ENCODE peak calls at places on chromosome 4, in four cellular contexts. One of them, this sample, is unnamed.

GRCh38 chr4:105473340-105474109 is at the start of gene PPA2:
- DNase-seq in SK-N-SH: peak
- DNase-seq in GM12878: peak
- DNase-seq in H1: peak
- DNase-seq in this sample: peak

GRCh38 chr4:179893967-179894590 is 2349.1 kb upstream of the TENM3 start:
- DNase-seq in SK-N-SH: no peak
- DNase-seq in H1: no peak
- DNase-seq in GM12878: no peak
- DNase-seq in this sample: no peak

GRCh38 chr4:89767924-89768323 is 69.0 kb downstream of the SNCA start:
- DNase-seq in GM12878: no peak
- DNase-seq in SK-N-SH: no peak
- DNase-seq in H1: no peak
- DNase-seq in this sample: no peak

GRCh38 chr4:101126044-101126443 is 221.3 kb downstream of the PPP3CA start:
- DNase-seq in SK-N-SH: no peak
- DNase-seq in GM12878: no peak
- DNase-seq in H1: no peak
- DNase-seq in this sample: no peak

GRCh38 chr4:144402176-144402575 is 243.8 kb upstream of the HHIP start:
- DNase-seq in SK-N-SH: no peak
- DNase-seq in GM12878: no peak
- DNase-seq in H1: no peak
- DNase-seq in this sample: no peak

GRCh38 chr4:15893967-15894366 is 44.6 kb downstream of the FGFBP1 start:
- DNase-seq in SK-N-SH: no peak
- DNase-seq in GM12878: no peak
- DNase-seq in H1: no peak
- DNase-seq in this sample: no peak

GRCh38 chr4:82266345-82266744 is 107.4 kb downstream of the HNRNPD start:
- DNase-seq in GM12878: no peak
- DNase-seq in SK-N-SH: no peak
- DNase-seq in H1: no peak
- DNase-seq in this sample: no peak

GRCh38 chr4:149897784-149898183 is 82.1 kb upstream of the IQCM start:
- DNase-seq in SK-N-SH: no peak
- DNase-seq in H1: no peak
- DNase-seq in GM12878: no peak
- DNase-seq in this sample: peak

GRCh38 chr4:153326513-153326912 is 18.0 kb upstream of the MND1 start:
- DNase-seq in H1: no peak
- DNase-seq in SK-N-SH: no peak
- DNase-seq in GM12878: no peak
- DNase-seq in this sample: peak

GRCh38 chr4:22474636-22475310 is 41.1 kb downstream of the ADGRA3 start:
- DNase-seq in SK-N-SH: no peak
- DNase-seq in GM12878: no peak
- DNase-seq in H1: no peak
- DNase-seq in this sample: peak

GRCh38 chr4:30717208-30718020 is 2.8 kb upstream of the PCDH7 start:
- DNase-seq in H1: peak
- DNase-seq in SK-N-SH: peak
- DNase-seq in GM12878: no peak
- DNase-seq in this sample: peak

GRCh38 chr4:80465238-80465637 is 129.7 kb downstream of the CFAP299 start:
- DNase-seq in GM12878: no peak
- DNase-seq in SK-N-SH: no peak
- DNase-seq in H1: no peak
- DNase-seq in this sample: no peak

GRCh38 chr4:74608151-74608949 is 163.4 kb downstream of the AREG start:
- DNase-seq in SK-N-SH: no peak
- DNase-seq in GM12878: no peak
- DNase-seq in H1: no peak
- DNase-seq in this sample: no peak

GRCh38 chr4:84870398-84871163 is 95.9 kb downstream of the WDFY3 start:
- DNase-seq in GM12878: no peak
- DNase-seq in H1: peak
- DNase-seq in SK-N-SH: peak
- DNase-seq in this sample: peak

GRCh38 chr4:126991965-126992364 is 640.8 kb upstream of the INTU start:
- DNase-seq in GM12878: no peak
- DNase-seq in H1: no peak
- DNase-seq in SK-N-SH: no peak
- DNase-seq in this sample: no peak

GRCh38 chr4:48830706-48831531 is at the start of gene OCIAD1:
- DNase-seq in H1: peak
- DNase-seq in SK-N-SH: peak
- DNase-seq in GM12878: peak
- DNase-seq in this sample: peak

GRCh38 chr4:83723609-83724008 is 187.7 kb downstream of the GPAT3 start:
- DNase-seq in SK-N-SH: no peak
- DNase-seq in H1: no peak
- DNase-seq in GM12878: no peak
- DNase-seq in this sample: no peak

GRCh38 chr4:13921805-13922204 is 294.3 kb upstream of the BOD1L1 start:
- DNase-seq in GM12878: no peak
- DNase-seq in H1: no peak
- DNase-seq in SK-N-SH: no peak
- DNase-seq in this sample: no peak

GRCh38 chr4:14375816-14376215 is 626.5 kb upstream of the CPEB2 start:
- DNase-seq in GM12878: no peak
- DNase-seq in H1: no peak
- DNase-seq in SK-N-SH: no peak
- DNase-seq in this sample: no peak

GRCh38 chr4:175891231-175891630 is 79.2 kb upstream of the GPM6A start:
- DNase-seq in GM12878: no peak
- DNase-seq in SK-N-SH: no peak
- DNase-seq in H1: no peak
- DNase-seq in this sample: no peak

GRCh38 chr4:146398404-146398803 is 123.3 kb downstream of the SLC10A7 start:
- DNase-seq in SK-N-SH: no peak
- DNase-seq in GM12878: no peak
- DNase-seq in H1: no peak
- DNase-seq in this sample: no peak

GRCh38 chr4:168059251-168059650 is 33.1 kb upstream of the ANXA10 start:
- DNase-seq in GM12878: no peak
- DNase-seq in SK-N-SH: no peak
- DNase-seq in H1: no peak
- DNase-seq in this sample: no peak

GRCh38 chr4:16694491-16695276 is 203.8 kb downstream of the LDB2 start:
- DNase-seq in SK-N-SH: no peak
- DNase-seq in H1: no peak
- DNase-seq in GM12878: no peak
- DNase-seq in this sample: no peak

GRCh38 chr4:83850435-83850834 is 314.5 kb downstream of the GPAT3 start:
- DNase-seq in SK-N-SH: no peak
- DNase-seq in GM12878: no peak
- DNase-seq in H1: no peak
- DNase-seq in this sample: no peak

GRCh38 chr4:21117771-21118170 is 417.5 kb downstream of the PACRGL start:
- DNase-seq in GM12878: no peak
- DNase-seq in SK-N-SH: no peak
- DNase-seq in H1: no peak
- DNase-seq in this sample: no peak

GRCh38 chr4:173801876-173802713 is 272.1 kb upstream of the HAND2 start:
- DNase-seq in SK-N-SH: no peak
- DNase-seq in GM12878: no peak
- DNase-seq in H1: no peak
- DNase-seq in this sample: no peak

GRCh38 chr4:75287738-75288517 is 226.3 kb downstream of the RCHY1 start:
- DNase-seq in SK-N-SH: no peak
- DNase-seq in GM12878: no peak
- DNase-seq in H1: no peak
- DNase-seq in this sample: no peak

GRCh38 chr4:23920716-23921446 is 31.0 kb upstream of the PPARGC1A start:
- DNase-seq in SK-N-SH: no peak
- DNase-seq in H1: no peak
- DNase-seq in GM12878: no peak
- DNase-seq in this sample: no peak

GRCh38 chr4:24515698-24516097 is 68.7 kb downstream of the DHX15 start:
- DNase-seq in H1: no peak
- DNase-seq in SK-N-SH: no peak
- DNase-seq in GM12878: no peak
- DNase-seq in this sample: no peak

GRCh38 chr4:47704693-47705325 is 133.1 kb downstream of the CORIN start:
- DNase-seq in H1: no peak
- DNase-seq in SK-N-SH: peak
- DNase-seq in GM12878: no peak
- DNase-seq in this sample: peak
- TF ChIP-seq CTCF in H1: peak
- TF ChIP-seq CTCF in SK-N-SH: peak
- TF ChIP-seq CTCF in GM12878: peak
- TF ChIP-seq CTCF in this sample: peak

GRCh38 chr4:41264212-41264611 is 7.5 kb downstream of the UCHL1 start:
- DNase-seq in GM12878: no peak
- DNase-seq in SK-N-SH: no peak
- DNase-seq in H1: no peak
- DNase-seq in this sample: no peak
- H2AFZ ChIP-seq in GM12878: no peak
- H2AFZ ChIP-seq in SK-N-SH: no peak
- H2AFZ ChIP-seq in H1: no peak
- H2AFZ ChIP-seq in this sample: no peak

GRCh38 chr4:142435599-142436235 is 410.4 kb downstream of the INPP4B start:
- DNase-seq in SK-N-SH: no peak
- DNase-seq in GM12878: no peak
- DNase-seq in H1: peak
- DNase-seq in this sample: no peak
- TF ChIP-seq MAX in SK-N-SH: no peak
- TF ChIP-seq MAX in GM12878: no peak
- TF ChIP-seq MAX in H1: peak
- TF ChIP-seq MAX in this sample: no peak

GRCh38 chr4:186859420-186859819 is 135.8 kb upstream of the FAT1 start:
- DNase-seq in SK-N-SH: no peak
- DNase-seq in GM12878: no peak
- DNase-seq in H1: no peak
- DNase-seq in this sample: no peak
- TF ChIP-seq CTCF in SK-N-SH: no peak
- TF ChIP-seq CTCF in GM12878: no peak
- TF ChIP-seq CTCF in H1: no peak
- TF ChIP-seq CTCF in this sample: no peak

GRCh38 chr4:985123-985830 is 1.6 kb upstream of the IDUA start:
- DNase-seq in H1: peak
- DNase-seq in SK-N-SH: no peak
- DNase-seq in GM12878: no peak
- DNase-seq in this sample: peak

GRCh38 chr4:982291-982690 is 4.6 kb upstream of the IDUA start:
- DNase-seq in H1: no peak
- DNase-seq in GM12878: no peak
- DNase-seq in SK-N-SH: no peak
- DNase-seq in this sample: no peak

GRCh38 chr4:986428-986948 is 356 bp upstream of the IDUA start:
- DNase-seq in H1: no peak
- DNase-seq in GM12878: no peak
- DNase-seq in SK-N-SH: peak
- DNase-seq in this sample: no peak

GRCh38 chr4:982814-983213 is 4.0 kb upstream of the IDUA start:
- DNase-seq in SK-N-SH: no peak
- DNase-seq in H1: no peak
- DNase-seq in GM12878: no peak
- DNase-seq in this sample: no peak

DNA sequence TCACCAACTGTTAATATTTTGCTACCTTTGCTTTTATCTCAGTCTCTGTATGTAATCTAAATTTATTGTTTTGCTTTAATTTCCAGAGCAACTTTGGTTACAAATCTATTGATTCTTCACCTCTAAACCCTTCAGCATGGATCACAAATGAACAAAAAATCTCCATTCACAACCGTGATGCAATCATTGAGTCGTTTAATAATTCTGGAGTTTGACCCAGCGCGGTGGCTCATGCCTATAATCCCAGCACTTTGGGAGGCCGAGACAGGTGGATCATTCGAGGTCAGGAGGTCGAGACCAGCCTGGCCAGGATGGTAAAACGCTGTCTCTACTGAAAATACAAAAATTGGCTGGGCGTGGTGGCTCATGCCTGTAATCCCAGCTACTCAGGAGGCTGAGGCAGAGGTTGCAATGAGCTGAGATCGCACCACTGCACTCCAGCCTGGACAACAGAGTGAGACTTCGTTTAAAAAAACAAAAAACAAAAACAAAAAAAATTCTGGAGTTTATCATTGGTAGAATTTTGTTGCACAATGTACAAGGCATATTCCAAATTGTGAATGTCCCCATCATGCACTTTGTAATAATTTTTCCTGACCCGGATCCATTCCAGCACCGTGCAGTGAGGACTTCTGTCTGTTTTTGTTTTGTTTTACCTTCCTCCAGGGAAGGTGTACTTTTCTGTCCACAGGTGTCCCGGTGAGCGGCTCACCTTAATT is 2.3 kb upstream of the IDUA start:
- DNase-seq in GM12878: no peak
- DNase-seq in SK-N-SH: no peak
- DNase-seq in H1: no peak
- DNase-seq in this sample: no peak
- H2AFZ ChIP-seq in GM12878: peak
- H2AFZ ChIP-seq in SK-N-SH: no peak
- H2AFZ ChIP-seq in H1: peak
- H2AFZ ChIP-seq in this sample: peak

GRCh38 chr4:186249785-186250739 is 15.9 kb upstream of the F11 start:
- DNase-seq in H1: no peak
- DNase-seq in SK-N-SH: no peak
- DNase-seq in GM12878: no peak
- DNase-seq in this sample: no peak
- TF ChIP-seq MAX in H1: peak
- TF ChIP-seq MAX in SK-N-SH: no peak
- TF ChIP-seq MAX in GM12878: no peak
- TF ChIP-seq MAX in this sample: no peak

DNA sequence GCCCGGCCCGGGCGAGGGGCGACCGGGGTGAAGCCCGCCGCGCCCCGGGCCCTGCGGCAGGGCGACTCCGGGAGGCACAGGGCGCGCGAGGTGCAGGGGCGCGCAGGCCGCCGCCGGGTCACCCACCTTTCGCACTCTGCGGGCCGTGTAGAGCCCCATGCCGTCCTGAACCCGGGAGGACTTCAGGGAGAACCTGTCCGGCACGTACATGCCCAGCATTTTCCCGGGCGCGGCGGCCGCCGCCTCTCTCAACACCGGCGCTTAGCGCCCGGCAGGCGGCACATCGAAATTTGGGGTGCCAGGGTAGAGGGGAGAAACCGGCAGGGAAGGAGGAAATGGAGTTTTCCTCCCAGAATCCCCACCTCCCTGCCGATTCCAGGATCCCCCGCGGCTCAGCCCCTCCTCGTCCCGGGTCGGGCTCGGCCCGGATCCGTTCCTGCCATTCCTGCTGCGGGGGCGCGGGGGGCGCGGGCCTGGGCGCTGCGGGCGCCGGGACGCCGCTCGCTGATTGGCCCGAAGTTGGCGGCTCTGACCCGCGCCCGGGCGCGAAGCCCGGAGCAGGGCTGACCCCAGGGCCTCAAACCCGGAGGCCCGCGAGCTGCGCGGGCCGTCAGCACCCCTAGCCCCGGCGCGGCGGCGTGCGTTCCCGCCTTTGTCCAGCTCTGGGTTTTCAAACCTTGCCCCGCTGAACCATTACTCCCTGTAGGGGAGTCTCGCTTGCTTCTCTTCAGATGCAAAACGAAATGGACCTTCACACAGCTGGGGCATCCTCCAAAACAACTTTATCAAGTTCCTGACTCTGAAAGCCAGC is at the start of gene PRDM5:
- DNase-seq in H1: peak
- DNase-seq in SK-N-SH: peak
- DNase-seq in GM12878: no peak
- DNase-seq in this sample: peak
- TF ChIP-seq CTCF in H1: no peak
- TF ChIP-seq CTCF in SK-N-SH: peak
- TF ChIP-seq CTCF in GM12878: no peak
- TF ChIP-seq CTCF in this sample: no peak